ENCODE peak calls at places on chromosomes 3 and 15, in ten cellular contexts. R, S, D, B, N, F, U, C, P and M are unnamed samples.

GRCh38 chr3:171255236-171255806 is 204.9 kb downstream of the TNIK start:
- DNase-seq in R (no peak), S (peak; percentile 13), D (peak; percentile 63), B (no peak), N (no peak), F (no peak), U (no peak), C (no peak), P (no peak), M (no peak)

GRCh38 chr15:60370105-60370803 is 27.5 kb downstream of the ANXA2 start:
- DNase-seq in R (no peak), S (no peak), D (no peak), B (peak; percentile 57), N (no peak), F (no peak), U (no peak), C (no peak), P (no peak), M (no peak)

GRCh38 chr15:34327906-34328305 is 9.7 kb downstream of the SLC12A6 start:
- DNase-seq in R (no peak), S (no peak), D (peak; percentile 69), B (no peak), N (no peak), F (no peak), U (no peak), C (no peak), P (no peak), M (no peak)

GRCh38 chr15:38164507-38164906 is 88.1 kb upstream of the SPRED1 start:
- DNase-seq in R (no peak), S (no peak), D (no peak), B (no peak), N (no peak), F (no peak), U (no peak), C (no peak), P (no peak), M (no peak)

GRCh38 chr3:36166477-36166876 is 213.8 kb upstream of the STAC start:
- DNase-seq in R (no peak), S (no peak), D (no peak), B (no peak), N (no peak), F (no peak), U (peak; percentile 37), C (no peak), P (peak; percentile 35), M (no peak)

GRCh38 chr3:192802957-192803899 is 75.9 kb upstream of the FGF12 start:
- DNase-seq in R (no peak), S (peak; percentile 37), D (no peak), B (peak; percentile 77), N (no peak), F (no peak), U (no peak), C (no peak), P (peak; percentile 42), M (no peak)

GRCh38 chr3:169505577-169506155 is 157.8 kb downstream of the MECOM start:
- DNase-seq in R (no peak), S (no peak), D (no peak), B (no peak), N (no peak), F (no peak), U (no peak), C (no peak), P (no peak), M (no peak)

GRCh38 chr15:24955549-24955929 is 752 bp downstream of the SNRPN start:
- DNase-seq in R (peak; percentile 5), S (peak; percentile 37), D (peak; percentile 20), B (no peak), N (peak; percentile 2), F (no peak), U (no peak), C (peak; percentile 22), P (no peak), M (no peak)

GRCh38 chr15:31345606-31346366 is 19.2 kb downstream of the KLF13 start:
- DNase-seq in R (no peak), S (no peak), D (no peak), B (no peak), N (no peak), F (no peak), U (no peak), C (peak; percentile 51), P (no peak), M (no peak)

GRCh38 chr15:69424001-69424400 is 9.9 kb downstream of the KIF23 start:
- DNase-seq in R (no peak), S (no peak), D (no peak), B (peak; percentile 53), N (no peak), F (no peak), U (no peak), C (no peak), P (no peak), M (no peak)

GRCh38 chr3:117355566-117355965 is 646.0 kb downstream of the TUSC7 start:
- DNase-seq in R (no peak), S (peak; percentile 1), D (no peak), B (peak; percentile 2), N (no peak), F (no peak), U (no peak), C (no peak), P (no peak), M (no peak)